ENCODE peak calls at places on chromosomes 7 and 10, in four cellular contexts. One of them, this sample, is unnamed.

GRCh38 chr7:78510580-78511188 is 712.1 kb downstream of the PHTF2 start:
- DNase-seq in spleen: no peak
- DNase-seq in lower lobe of right lung: no peak
- DNase-seq in endodermal cell: peak; percentile 83
- DNase-seq in this sample: no peak

GRCh38 chr7:131540491-131541162 is 15.8 kb downstream of the PODXL start:
- DNase-seq in endodermal cell: peak; percentile 62
- DNase-seq in lower lobe of right lung: no peak
- DNase-seq in spleen: peak; percentile 62
- DNase-seq in this sample: no peak

GRCh38 chr10:72085166-72085565 is 3.2 kb downstream of the SPOCK2 start:
- DNase-seq in endodermal cell: no peak
- DNase-seq in spleen: no peak
- DNase-seq in lower lobe of right lung: no peak
- DNase-seq in this sample: no peak

GRCh38 chr7:128790297-128791037 is 1.3 kb upstream of the CCDC136 start:
- DNase-seq in spleen: no peak
- DNase-seq in lower lobe of right lung: no peak
- DNase-seq in endodermal cell: peak; percentile 75
- DNase-seq in this sample: no peak

GRCh38 chr7:151242181-151243044 is 6.1 kb downstream of the SMARCD3 start:
- DNase-seq in spleen: no peak
- DNase-seq in endodermal cell: no peak
- DNase-seq in lower lobe of right lung: no peak
- DNase-seq in this sample: no peak

GRCh38 chr10:3961082-3961481 is 176.1 kb upstream of the KLF6 start:
- DNase-seq in lower lobe of right lung: no peak
- DNase-seq in endodermal cell: no peak
- DNase-seq in spleen: no peak
- DNase-seq in this sample: no peak

GRCh38 chr7:158614695-158615094 is 27.1 kb upstream of the PTPRN2 start:
- DNase-seq in lower lobe of right lung: no peak
- DNase-seq in endodermal cell: no peak
- DNase-seq in spleen: no peak
- DNase-seq in this sample: no peak

GRCh38 chr10:52245547-52245946 is 68.5 kb upstream of the DKK1 start:
- DNase-seq in spleen: no peak
- DNase-seq in endodermal cell: no peak
- DNase-seq in lower lobe of right lung: no peak
- DNase-seq in this sample: no peak

GRCh38 chr10:29828440-29828894 is 193.7 kb upstream of the SVIL start:
- DNase-seq in spleen: no peak
- DNase-seq in lower lobe of right lung: no peak
- DNase-seq in endodermal cell: no peak
- DNase-seq in this sample: no peak

GRCh38 chr10:17161788-17162187 is 32.2 kb upstream of the CUBN start:
- DNase-seq in spleen: no peak
- DNase-seq in endodermal cell: no peak
- DNase-seq in lower lobe of right lung: no peak
- DNase-seq in this sample: no peak

GRCh38 chr10:75101416-75102251 is 9.8 kb upstream of the SAMD8 start:
- DNase-seq in endodermal cell: peak; percentile 30
- DNase-seq in spleen: no peak
- DNase-seq in lower lobe of right lung: no peak
- DNase-seq in this sample: no peak

GRCh38 chr7:128791968-128792319 is at the start of gene CCDC136:
- DNase-seq in lower lobe of right lung: no peak
- DNase-seq in spleen: no peak
- DNase-seq in endodermal cell: peak; percentile 71
- DNase-seq in this sample: no peak

GRCh38 chr7:95608344-95609173 is 12.2 kb upstream of the PDK4 start:
- DNase-seq in spleen: peak; percentile 93
- DNase-seq in lower lobe of right lung: peak; percentile 94
- DNase-seq in endodermal cell: peak; percentile 87
- DNase-seq in this sample: peak; percentile 94

GRCh38 chr10:89710748-89711147 is 9.4 kb downstream of the KIF20B start:
- DNase-seq in endodermal cell: no peak
- DNase-seq in lower lobe of right lung: no peak
- DNase-seq in spleen: no peak
- DNase-seq in this sample: no peak

GRCh38 chr7:124954766-124955165 is 25.1 kb upstream of the POT1 start:
- DNase-seq in endodermal cell: no peak
- DNase-seq in spleen: no peak
- DNase-seq in lower lobe of right lung: no peak
- DNase-seq in this sample: no peak

GRCh38 chr10:47287805-47288204 is 12.2 kb upstream of the GDF10 start:
- DNase-seq in spleen: no peak
- DNase-seq in lower lobe of right lung: no peak
- DNase-seq in endodermal cell: no peak
- DNase-seq in this sample: no peak

GRCh38 chr10:71811351-71811750 is 38.0 kb upstream of the VSIR start:
- DNase-seq in endodermal cell: no peak
- DNase-seq in spleen: peak; percentile 78
- DNase-seq in lower lobe of right lung: no peak
- DNase-seq in this sample: no peak

GRCh38 chr7:4784799-4785198 is 9.4 kb downstream of the AP5Z1 start:
- DNase-seq in endodermal cell: no peak
- DNase-seq in lower lobe of right lung: no peak
- DNase-seq in spleen: peak; percentile 75
- DNase-seq in this sample: no peak

GRCh38 chr7:110050831-110051230 is 1040.1 kb upstream of the LRRN3 start:
- DNase-seq in lower lobe of right lung: no peak
- DNase-seq in spleen: no peak
- DNase-seq in endodermal cell: no peak
- DNase-seq in this sample: no peak

GRCh38 chr7:151736403-151736909 is 140.5 kb downstream of the PRKAG2 start:
- DNase-seq in endodermal cell: no peak
- DNase-seq in spleen: no peak
- DNase-seq in lower lobe of right lung: no peak
- DNase-seq in this sample: peak; percentile 53

GRCh38 chr7:73778801-73779389 is 8.8 kb upstream of the CLDN3 start:
- DNase-seq in endodermal cell: no peak
- DNase-seq in spleen: no peak
- DNase-seq in lower lobe of right lung: no peak
- DNase-seq in this sample: no peak

GRCh38 chr7:25240340-25240739 is 12.1 kb upstream of the NPVF start:
- DNase-seq in lower lobe of right lung: no peak
- DNase-seq in endodermal cell: no peak
- DNase-seq in spleen: no peak
- DNase-seq in this sample: no peak

GRCh38 chr7:101058355-101058754 is 26.9 kb upstream of the TRIM56 start:
- DNase-seq in endodermal cell: peak; percentile 93
- DNase-seq in lower lobe of right lung: peak; percentile 51
- DNase-seq in spleen: peak; percentile 72
- DNase-seq in this sample: peak; percentile 80

GRCh38 chr7:30845426-30846135 is 66.1 kb upstream of the AQP1 start:
- DNase-seq in endodermal cell: no peak
- DNase-seq in lower lobe of right lung: peak; percentile 90
- DNase-seq in spleen: peak; percentile 65
- DNase-seq in this sample: peak; percentile 83

GRCh38 chr10:86665218-86665607 is 3.1 kb upstream of the LDB3 start:
- DNase-seq in endodermal cell: no peak
- DNase-seq in lower lobe of right lung: no peak
- DNase-seq in spleen: no peak
- DNase-seq in this sample: no peak

GRCh38 chr7:84372712-84373111 is 178.1 kb upstream of the SEMA3A start:
- DNase-seq in lower lobe of right lung: no peak
- DNase-seq in endodermal cell: no peak
- DNase-seq in spleen: no peak
- DNase-seq in this sample: no peak

GRCh38 chr7:21969822-21970221 is 24.1 kb upstream of the CDCA7L start:
- DNase-seq in lower lobe of right lung: no peak
- DNase-seq in endodermal cell: no peak
- DNase-seq in spleen: no peak
- DNase-seq in this sample: no peak

GRCh38 chr7:30224511-30225031 is 59.8 kb upstream of the ZNRF2 start:
- DNase-seq in endodermal cell: no peak
- DNase-seq in lower lobe of right lung: peak; percentile 52
- DNase-seq in spleen: no peak
- DNase-seq in this sample: peak; percentile 79

GRCh38 chr10:95395947-95396449 is 105.2 kb upstream of the PDLIM1 start:
- DNase-seq in lower lobe of right lung: peak; percentile 72
- DNase-seq in endodermal cell: no peak
- DNase-seq in spleen: no peak
- DNase-seq in this sample: no peak

GRCh38 chr7:38368191-38368605 is 94.8 kb upstream of the TARP start:
- DNase-seq in endodermal cell: peak; percentile 97
- DNase-seq in spleen: peak; percentile 93
- DNase-seq in lower lobe of right lung: peak; percentile 83
- DNase-seq in this sample: peak; percentile 83

GRCh38 chr10:84525120-84525806 is 196.9 kb downstream of the CCSER2 start:
- DNase-seq in endodermal cell: no peak
- DNase-seq in spleen: no peak
- DNase-seq in lower lobe of right lung: no peak
- DNase-seq in this sample: no peak

GRCh38 chr10:33155720-33156638 is 178.5 kb downstream of the NRP1 start:
- DNase-seq in endodermal cell: peak; percentile 64
- DNase-seq in spleen: no peak
- DNase-seq in lower lobe of right lung: no peak
- DNase-seq in this sample: no peak

GRCh38 chr10:123380491-123381085 is 226.4 kb downstream of the BUB3 start:
- DNase-seq in lower lobe of right lung: no peak
- DNase-seq in endodermal cell: no peak
- DNase-seq in spleen: no peak
- DNase-seq in this sample: no peak

GRCh38 chr10:128877936-128878335 is 589.1 kb upstream of the MGMT start:
- DNase-seq in endodermal cell: peak; percentile 29
- DNase-seq in lower lobe of right lung: no peak
- DNase-seq in spleen: no peak
- DNase-seq in this sample: no peak